ENCODE peak calls at places on chromosomes 13 and 19, in five cellular contexts. Q is A549, L is GM12878, R is BE2C, O is retinal pigment epithelial cell. K is an unnamed sample.

GRCh38 chr13:106656214-106656613 is 88.3 kb upstream of the ARGLU1 start:
- DNase-seq in L (no peak), R (no peak), Q (no peak), O (peak), K (no peak)

GRCh38 chr13:20716951-20717350 is 13.5 kb downstream of the IL17D start:
- DNase-seq in Q (no peak), L (no peak), O (no peak), R (no peak), K (no peak)

GRCh38 chr19:2278504-2279158 is 3.3 kb downstream of the PEAK3 start:
- DNase-seq in O (no peak), Q (no peak), R (no peak), L (no peak), K (no peak)

GRCh38 chr13:51181752-51182383 is 40.3 kb upstream of the FAM124A start:
- DNase-seq in R (no peak), Q (no peak), O (no peak), L (no peak), K (no peak)

GRCh38 chr13:32284927-32285632 is 30.1 kb downstream of the ZAR1L start:
- DNase-seq in O (peak), L (no peak), Q (no peak), R (no peak), K (no peak)

GRCh38 chr19:58088521-58089052 is 9.4 kb downstream of the ZSCAN18 start:
- DNase-seq in R (no peak), O (no peak), L (no peak), Q (no peak), K (no peak)

GRCh38 chr13:113297370-113297871 is 382 bp downstream of the LAMP1 start:
- DNase-seq in R (peak), Q (no peak), L (no peak), O (no peak), K (peak)

GRCh38 chr13:32941368-32941767 is 74.9 kb upstream of the KL start:
- DNase-seq in Q (no peak), L (no peak), R (no peak), O (no peak), K (no peak)

GRCh38 chr19:8320564-8321066 is 560 bp downstream of the NDUFA7 start:
- DNase-seq in R (no peak), L (no peak), O (no peak), Q (no peak), K (no peak)

GRCh38 chr13:110119943-110120905 is 186.7 kb downstream of the COL4A1 start:
- DNase-seq in Q (peak), R (no peak), O (no peak), L (no peak), K (no peak)

DNA sequence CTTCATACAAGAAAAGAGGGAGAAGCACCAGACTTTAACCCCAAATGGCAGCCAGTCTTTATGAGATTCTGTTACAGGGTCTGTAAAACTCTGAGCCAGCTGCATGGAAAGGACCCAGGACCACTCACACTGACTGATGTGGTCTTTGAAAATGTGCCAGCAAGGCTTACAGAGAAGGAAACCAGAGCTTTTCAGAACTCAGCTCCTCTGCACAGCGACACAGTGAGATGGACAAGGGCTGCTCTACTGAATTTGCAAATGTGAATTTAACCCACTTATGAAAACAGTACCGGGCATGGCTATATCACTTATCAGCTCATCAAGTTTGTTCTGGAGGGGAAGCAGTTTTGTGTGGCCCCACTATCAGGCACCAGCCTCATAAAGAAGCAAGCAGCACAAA is 98.8 kb upstream of the SERP2 start:
- DNase-seq in L (no peak), R (peak), O (no peak), Q (no peak), K (no peak)
- H3K4me3 ChIP-seq in L (no peak), R (no peak), O (no peak), Q (no peak), K (no peak)

GRCh38 chr19:43609872-43610271 is 2.0 kb upstream of the SRRM5 start:
- DNase-seq in Q (no peak), O (no peak), R (no peak), L (no peak), K (no peak)

GRCh38 chr19:43610493-43610892 is 1.4 kb upstream of the SRRM5 start:
- DNase-seq in L (no peak), R (no peak), Q (peak), O (no peak), K (no peak)

GRCh38 chr19:43616306-43616705 is 3.1 kb downstream of the ZNF428 start:
- DNase-seq in L (no peak), Q (no peak), R (no peak), O (no peak), K (no peak)

GRCh38 chr19:43611788-43612187 is at the start of gene SRRM5:
- DNase-seq in Q (no peak), R (no peak), O (no peak), L (no peak), K (no peak)

GRCh38 chr19:43612374-43612773 is 486 bp downstream of the SRRM5 start:
- DNase-seq in L (no peak), O (no peak), Q (no peak), R (no peak), K (no peak)
- TF ChIP-seq CTCF in L (no peak), O (no peak), Q (no peak), R (no peak), K (no peak)

DNA sequence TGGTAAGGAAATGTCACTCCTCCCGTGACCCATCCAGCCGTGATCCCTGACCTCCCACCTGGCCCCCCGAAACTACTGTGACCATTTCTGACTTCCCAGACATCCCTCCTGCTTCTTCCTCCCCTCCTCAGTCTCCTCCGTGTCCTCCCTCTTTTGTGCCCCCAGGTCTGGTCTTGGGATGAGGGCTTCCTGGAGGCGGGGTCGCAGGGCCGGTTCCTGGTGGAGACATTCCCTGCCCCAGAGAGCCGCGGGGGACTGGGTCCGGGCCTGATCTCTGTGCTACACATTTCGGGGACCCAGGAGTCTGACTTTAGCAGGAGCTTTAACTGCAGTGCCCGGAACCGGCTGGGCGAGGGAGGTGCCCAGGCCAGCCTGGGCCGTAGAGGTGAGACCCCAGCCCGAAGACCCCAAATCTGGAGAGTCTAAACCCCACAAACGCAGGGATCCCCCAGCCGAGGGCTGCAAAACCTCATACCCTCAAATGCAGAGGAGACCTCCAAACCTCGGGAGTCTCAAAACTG is 5.0 kb downstream of the KIRREL2 start:
- DNase-seq in R (no peak), O (no peak), Q (no peak), L (no peak), K (no peak)
- H3K4me3 ChIP-seq in R (no peak), O (no peak), Q (no peak), L (no peak), K (no peak)

DNA sequence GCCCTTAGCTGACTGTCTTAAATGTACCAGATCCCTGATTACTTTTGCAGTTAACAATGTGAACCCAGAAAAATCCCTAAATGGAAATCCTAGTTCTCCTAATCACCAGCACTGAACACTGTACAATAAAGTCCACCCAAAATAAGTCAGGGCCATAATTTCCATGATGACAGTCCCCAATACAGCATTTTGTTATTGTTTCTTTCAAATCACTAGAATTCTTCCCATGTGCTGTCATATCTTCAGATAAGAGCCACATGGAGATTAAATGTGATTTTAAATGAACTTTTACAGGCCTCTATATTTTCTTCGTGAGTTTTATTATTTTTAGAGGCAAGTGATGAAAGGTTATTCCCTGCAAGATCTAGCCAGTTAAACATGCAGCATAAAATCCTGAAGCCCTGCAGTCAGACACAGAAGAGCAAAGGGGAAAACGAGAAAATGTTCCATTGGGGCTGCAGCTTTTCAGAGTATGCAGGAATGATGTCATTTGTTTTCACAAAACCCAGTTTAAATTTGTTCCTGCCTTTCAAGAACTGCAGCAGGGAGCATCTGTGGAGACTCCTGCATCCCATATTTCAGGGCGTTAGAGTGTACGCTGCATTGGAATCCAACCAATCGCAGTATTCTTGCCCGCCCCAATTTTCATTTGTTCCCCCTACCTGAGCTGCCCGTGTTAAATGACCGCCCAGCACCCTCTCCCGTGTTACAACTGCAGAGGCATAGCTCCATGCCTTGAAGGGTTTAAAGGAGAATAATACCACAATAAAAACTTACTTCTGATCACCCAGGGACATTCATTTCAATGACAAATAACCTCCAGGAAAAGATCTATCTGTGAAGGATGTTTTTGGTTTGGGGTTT is 167.2 kb upstream of the KLF12 start:
- DNase-seq in L (no peak), Q (no peak), R (no peak), O (no peak), K (no peak)
- TF ChIP-seq CTCF in L (no peak), Q (no peak), R (no peak), O (no peak), K (no peak)

K was measured in GM12864.